ENCODE peak calls at places on chromosomes 16 and 17, in ten cellular contexts. K, P, A, B, Z, C, F, S, E and W are unnamed samples.

GRCh38 chr16:50598936-50599361 is 50.8 kb downstream of the NKD1 start:
- DNase-seq in B (no peak), P (no peak), F (no peak), K (no peak), S (no peak), A (no peak), C (no peak), Z (no peak), E (no peak), W (no peak)

GRCh38 chr17:48012151-48012520 is 25.5 kb downstream of the COPZ2 start:
- DNase-seq in S (peak; percentile 89), C (peak; percentile 26), K (no peak), Z (peak; percentile 81), E (no peak), F (peak; percentile 43), A (peak; percentile 78), B (peak; percentile 48), P (no peak), W (peak; percentile 59)

GRCh38 chr17:8877984-8878383 is 10.5 kb upstream of the PIK3R6 start:
- DNase-seq in A (no peak), F (no peak), E (no peak), C (no peak), P (no peak), S (no peak), B (no peak), K (no peak), Z (no peak), W (no peak)

GRCh38 chr17:31112001-31112661 is 17.4 kb downstream of the NF1 start:
- DNase-seq in Z (no peak), P (no peak), S (no peak), A (no peak), E (no peak), C (no peak), K (no peak), B (no peak), F (no peak), W (no peak)

GRCh38 chr17:71922439-71922838 is 198.4 kb upstream of the SOX9 start:
- DNase-seq in E (peak; percentile 90), Z (no peak), C (no peak), A (peak; percentile 68), P (no peak), K (peak; percentile 60), F (no peak), B (peak; percentile 26), S (peak; percentile 10), W (no peak)

GRCh38 chr17:2965621-2966275 is 97.7 kb downstream of the OR1D5 start:
- DNase-seq in F (peak; percentile 16), S (no peak), C (no peak), B (peak; percentile 51), P (no peak), E (no peak), Z (no peak), K (no peak), A (no peak), W (no peak)

GRCh38 chr17:68052810-68053209 is 17.3 kb downstream of the KPNA2 start:
- DNase-seq in A (no peak), B (no peak), E (no peak), C (peak; percentile 23), S (no peak), F (no peak), Z (no peak), P (no peak), K (no peak), W (no peak)

GRCh38 chr17:33178641-33179040 is 114.5 kb downstream of the ASIC2 start:
- DNase-seq in A (no peak), S (no peak), Z (no peak), B (no peak), F (no peak), E (no peak), P (no peak), C (no peak), K (no peak), W (no peak)

GRCh38 chr17:20226814-20227482 is 217.8 kb downstream of the SPECC1 start:
- DNase-seq in E (peak; percentile 39), S (peak; percentile 70), C (peak; percentile 85), F (peak; percentile 32), A (peak; percentile 76), B (peak; percentile 74), Z (peak; percentile 80), P (peak; percentile 84), K (no peak), W (peak; percentile 92)

GRCh38 chr16:85387171-85387507 is 226.0 kb upstream of the GSE1 start:
- DNase-seq in C (peak; percentile 3), S (no peak), B (no peak), K (no peak), P (no peak), Z (no peak), F (no peak), A (no peak), E (no peak), W (peak; percentile 15)

GRCh38 chr16:12089492-12090161 is 113.1 kb downstream of the SNX29 start:
- DNase-seq in P (no peak), F (no peak), Z (no peak), E (peak; percentile 47), K (no peak), S (peak; percentile 64), C (peak; percentile 37), B (peak; percentile 38), A (no peak), W (no peak)

GRCh38 chr17:39487946-39488345 is 26.7 kb downstream of the CDK12 start:
- DNase-seq in K (no peak), P (no peak), A (no peak), C (no peak), F (no peak), B (no peak), E (no peak), Z (no peak), S (no peak), W (no peak)

GRCh38 chr16:72952404-72953301 is 95.3 kb downstream of the ZFHX3 start:
- DNase-seq in Z (no peak), F (no peak), K (peak; percentile 81), P (no peak), A (no peak), E (peak; percentile 58), S (no peak), C (no peak), B (peak; percentile 91), W (no peak)

GRCh38 chr17:38598536-38598935 is 7.2 kb downstream of the SRCIN1 start:
- DNase-seq in A (peak; percentile 83), B (peak; percentile 69), S (peak; percentile 64), F (no peak), Z (peak; percentile 75), E (peak; percentile 27), K (peak; percentile 14), C (no peak), P (no peak), W (peak; percentile 56)

GRCh38 chr17:58329035-58329807 is 626 bp upstream of the TSPOAP1 start:
- DNase-seq in F (no peak), Z (no peak), A (peak; percentile 99), P (no peak), S (peak; percentile 79), K (no peak), B (no peak), E (no peak), C (peak; percentile 30), W (no peak)

GRCh38 chr17:39867891-39868553 is at the start of gene ZPBP2:
- DNase-seq in K (no peak), F (no peak), C (no peak), S (peak; percentile 64), E (no peak), B (no peak), Z (no peak), A (peak; percentile 92), P (no peak), W (no peak)

GRCh38 chr17:2755941-2756724 is 6.7 kb upstream of the CCDC92B start:
- DNase-seq in E (no peak), F (no peak), C (no peak), Z (peak; percentile 54), K (no peak), B (no peak), P (no peak), S (no peak), A (no peak), W (no peak)

GRCh38 chr16:82088483-82088882 is 53.4 kb downstream of the HSD17B2 start:
- DNase-seq in B (no peak), C (no peak), F (no peak), Z (no peak), S (no peak), A (no peak), K (no peak), P (no peak), E (no peak), W (no peak)

GRCh38 chr17:73030501-73030911 is 62.0 kb downstream of the SLC39A11 start:
- DNase-seq in C (no peak), K (no peak), A (no peak), F (peak; percentile 57), P (no peak), B (no peak), Z (no peak), E (no peak), S (no peak), W (no peak)

GRCh38 chr16:78624349-78624748 is 524.9 kb downstream of the WWOX start:
- DNase-seq in S (no peak), P (no peak), E (no peak), C (no peak), F (no peak), A (no peak), Z (no peak), K (no peak), B (no peak), W (no peak)

GRCh38 chr17:41975099-41976083 is 8.8 kb downstream of the CNP start:
- DNase-seq in P (no peak), Z (no peak), C (no peak), S (no peak), E (no peak), F (no peak), A (no peak), K (no peak), B (no peak), W (peak; percentile 87)

GRCh38 chr16:47467501-47467900 is 6.4 kb downstream of the PHKB start:
- DNase-seq in Z (no peak), K (no peak), C (no peak), P (no peak), B (no peak), S (no peak), A (no peak), F (no peak), E (no peak), W (no peak)